ENCODE peak calls at places on chromosome 6, in seven cellular contexts. M, G, R, O, C, Q and I are unnamed samples.

GRCh38 chr6:141956046-141956761 is 176.5 kb upstream of the GJE1 start:
- DNase-seq in Q (peak; percentile 3), M (no peak), G (peak; percentile 37), O (peak; percentile 10), C (peak; percentile 27), R (no peak), I (no peak)

GRCh38 chr6:169635345-169635744 is 66.5 kb downstream of the WDR27 start:
- DNase-seq in C (no peak), O (no peak), R (no peak), Q (no peak), G (no peak), M (no peak), I (no peak)

GRCh38 chr6:109894181-109894580 is 83.9 kb upstream of the GPR6 start:
- DNase-seq in O (no peak), M (no peak), G (no peak), Q (no peak), C (no peak), R (no peak), I (no peak)

GRCh38 chr6:37306624-37307222 is 47.1 kb upstream of the RNF8 start:
- DNase-seq in C (no peak), R (no peak), M (no peak), G (no peak), Q (no peak), O (no peak), I (no peak)

GRCh38 chr6:50185006-50185405 is 135.3 kb upstream of the DEFB112 start:
- DNase-seq in Q (no peak), O (no peak), M (no peak), C (no peak), R (no peak), G (no peak), I (no peak)

GRCh38 chr6:37054580-37054979 is 49.1 kb downstream of the FGD2 start:
- DNase-seq in G (no peak), Q (no peak), M (no peak), O (no peak), R (no peak), C (no peak), I (no peak)

GRCh38 chr6:6640915-6641314 is 52.4 kb downstream of the LY86 start:
- DNase-seq in M (no peak), C (no peak), Q (no peak), R (no peak), O (no peak), G (no peak), I (no peak)

GRCh38 chr6:148518371-148519156 is 175.9 kb downstream of the SASH1 start:
- DNase-seq in M (no peak), R (no peak), O (no peak), C (no peak), Q (no peak), G (no peak), I (no peak)

GRCh38 chr6:138226701-138227315 is 8.5 kb upstream of the PBOV1 start:
- DNase-seq in R (no peak), C (no peak), G (no peak), M (no peak), O (no peak), Q (no peak), I (no peak)

GRCh38 chr6:49202923-49203322 is 260.1 kb downstream of the MMUT start:
- DNase-seq in R (no peak), G (peak; percentile 11), C (peak; percentile 24), Q (no peak), O (no peak), M (no peak), I (no peak)

GRCh38 chr6:54291146-54291545 is 17.1 kb upstream of the TINAG start:
- DNase-seq in Q (no peak), O (no peak), C (peak; percentile 71), M (no peak), G (peak; percentile 57), R (no peak), I (no peak)

GRCh38 chr6:47162231-47162630 is 120.1 kb upstream of the ADGRF1 start:
- DNase-seq in C (no peak), M (no peak), Q (no peak), R (no peak), O (no peak), G (no peak), I (no peak)

GRCh38 chr6:3011592-3011991 is 11.9 kb downstream of the NQO2 start:
- DNase-seq in M (no peak), Q (no peak), R (no peak), G (no peak), O (no peak), C (no peak), I (no peak)

GRCh38 chr6:157259443-157259842 is 63.9 kb downstream of the TMEM242 start:
- DNase-seq in G (no peak), C (no peak), M (no peak), O (no peak), R (no peak), Q (no peak), I (no peak)

GRCh38 chr6:53796791-53797190 is 2.0 kb downstream of the LRRC1 start:
- DNase-seq in O (no peak), Q (no peak), R (no peak), M (no peak), G (no peak), C (peak; percentile 34), I (no peak)

GRCh38 chr6:109202409-109203264 is 107.3 kb downstream of the CEP57L1 start:
- DNase-seq in R (no peak), G (peak; percentile 38), O (no peak), C (peak; percentile 19), Q (no peak), M (no peak), I (no peak)

GRCh38 chr6:159134701-159135364 is 34.4 kb upstream of the FNDC1 start:
- DNase-seq in C (peak; percentile 71), Q (no peak), M (peak; percentile 76), O (peak; percentile 11), G (peak; percentile 46), R (peak; percentile 33), I (peak; percentile 80)

GRCh38 chr6:144415835-144416237 is 130.7 kb downstream of the UTRN start:
- DNase-seq in R (no peak), O (peak; percentile 24), C (peak; percentile 93), Q (no peak), M (no peak), G (peak; percentile 82), I (peak; percentile 1)

GRCh38 chr6:130417951-130418350 is 52.1 kb downstream of the TMEM200A start:
- DNase-seq in Q (no peak), C (peak; percentile 66), M (no peak), O (no peak), G (peak; percentile 44), R (no peak), I (no peak)

GRCh38 chr6:164039954-164040375 is 625.4 kb downstream of the QKI start:
- DNase-seq in G (no peak), R (peak; percentile 14), Q (no peak), C (peak; percentile 59), O (no peak), M (no peak), I (no peak)

GRCh38 chr6:101544286-101544685 is 150.8 kb downstream of the GRIK2 start:
- DNase-seq in C (peak; percentile 48), R (no peak), M (no peak), O (no peak), G (peak; percentile 49), Q (no peak), I (no peak)

GRCh38 chr6:135812085-135812526 is 39.4 kb upstream of the PDE7B start:
- DNase-seq in R (no peak), C (peak; percentile 46), M (no peak), G (peak; percentile 62), Q (no peak), O (no peak), I (no peak)

GRCh38 chr6:5930968-5931367 is 75.8 kb downstream of the NRN1 start:
- DNase-seq in Q (no peak), O (no peak), R (no peak), G (no peak), M (no peak), C (no peak), I (no peak)

GRCh38 chr6:113755449-113756289 is 101.5 kb upstream of the MARCKS start:
- DNase-seq in C (no peak), R (no peak), O (no peak), Q (no peak), G (no peak), M (no peak), I (no peak)

GRCh38 chr6:143536866-143537691 is 25.6 kb upstream of the FUCA2 start:
- DNase-seq in M (peak; percentile 63), G (peak; percentile 48), C (peak; percentile 50), Q (no peak), O (no peak), R (peak; percentile 29), I (peak; percentile 60)

GRCh38 chr6:2403546-2403945 is 158.1 kb upstream of the GMDS start:
- DNase-seq in G (no peak), O (no peak), R (no peak), C (no peak), M (no peak), Q (no peak), I (no peak)

GRCh38 chr6:93337772-93338394 is 81.5 kb downstream of the EPHA7 start:
- DNase-seq in C (no peak), R (no peak), Q (no peak), O (no peak), M (no peak), G (no peak), I (no peak)
- TF ChIP-seq CTCF in C (no peak), R (no peak), Q (no peak), O (no peak), M (no peak), G (no peak), I (no peak)

GRCh38 chr6:44074383-44075136 is 52.7 kb downstream of the MRPL14 start:
- DNase-seq in G (peak; percentile 58), O (no peak), M (peak; percentile 76), R (peak; percentile 60), C (peak; percentile 84), Q (peak; percentile 55), I (peak; percentile 83)
- TF ChIP-seq CTCF in G (peak; percentile 95), O (peak; percentile 95), M (peak; percentile 83), R (peak; percentile 89), C (peak; percentile 94), Q (peak; percentile 88), I (peak; percentile 96)

GRCh38 chr6:52573295-52573694 is 3.6 kb downstream of the TRAM2 start:
- DNase-seq in C (peak; percentile 59), R (no peak), O (no peak), Q (no peak), G (peak; percentile 43), M (peak; percentile 16), I (no peak)
- TF ChIP-seq CTCF in C (peak; percentile 3), R (no peak), O (peak; percentile 32), Q (no peak), G (peak; percentile 61), M (no peak), I (no peak)

GRCh38 chr6:33276864-33277662 is at the start of gene B3GALT4:
- DNase-seq in O (no peak), M (peak; percentile 87), Q (peak; percentile 33), G (peak; percentile 58), R (peak; percentile 70), C (peak; percentile 65), I (peak; percentile 96)

GRCh38 chr6:33278810-33279209 is 1.9 kb downstream of the B3GALT4 start:
- DNase-seq in G (no peak), Q (no peak), M (no peak), R (no peak), C (no peak), O (no peak), I (no peak)

GRCh38 chr6:33278392-33278741 is 1.4 kb downstream of the B3GALT4 start:
- DNase-seq in Q (no peak), R (no peak), G (no peak), C (no peak), O (no peak), M (no peak), I (no peak)

GRCh38 chr6:33276581-33276863 is 401 bp upstream of the B3GALT4 start:
- DNase-seq in Q (no peak), C (no peak), O (no peak), R (no peak), G (no peak), M (no peak), I (no peak)

GRCh38 chr6:33277663-33278391 is 904 bp downstream of the B3GALT4 start:
- DNase-seq in G (no peak), C (no peak), M (no peak), Q (no peak), O (no peak), R (no peak), I (peak; percentile 41)
- TF ChIP-seq CTCF in G (no peak), C (no peak), M (no peak), Q (no peak), O (no peak), R (no peak), I (peak; percentile 15)